ENCODE peak calls at places on chromosomes 11 and 22, in four cellular contexts. E is tibial artery, H is GM20000, L is nephron progenitor cell. Z is an unnamed sample.

GRCh38 chr11:28690746-28691145 is 582.6 kb downstream of the METTL15 start:
- DNase-seq in E (no peak), H (no peak), L (no peak), Z (no peak)

GRCh38 chr11:128328955-128329551 is 258.3 kb downstream of the ETS1 start:
- DNase-seq in E (no peak), H (no peak), L (no peak), Z (no peak)

GRCh38 chr22:45775062-45775461 is 103.4 kb downstream of the ATXN10 start:
- DNase-seq in E (no peak), H (no peak), L (no peak), Z (no peak)

GRCh38 chr11:133660202-133660568 is 127.9 kb upstream of the OPCML start:
- DNase-seq in E (no peak), H (no peak), L (no peak), Z (no peak)

GRCh38 chr11:59776210-59777066 is 21.3 kb downstream of the STX3 start:
- DNase-seq in E (no peak), H (no peak), L (no peak), Z (no peak)

GRCh38 chr11:4664791-4665190 is 21.0 kb downstream of the OR51E1 start:
- DNase-seq in E (no peak), H (no peak), L (no peak), Z (no peak)

GRCh38 chr11:20289732-20290131 is 73.8 kb upstream of the HTATIP2 start:
- DNase-seq in E (no peak), H (no peak), L (no peak), Z (no peak)

GRCh38 chr11:94802501-94802900 is 34.3 kb downstream of the AMOTL1 start:
- DNase-seq in E (no peak), H (no peak), L (no peak), Z (no peak)

GRCh38 chr11:120810251-120810650 is 213.7 kb upstream of the TBCEL start:
- DNase-seq in E (no peak), H (no peak), L (no peak), Z (no peak)

GRCh38 chr11:130776044-130776390 is 140.3 kb downstream of the SNX19 start:
- DNase-seq in E (no peak), H (no peak), L (no peak), Z (no peak)

GRCh38 chr22:45978275-45978713 is 1.3 kb upstream of the WNT7B start:
- DNase-seq in E (no peak), H (no peak), L (no peak), Z (no peak)

GRCh38 chr11:134517621-134518293 is 105.7 kb upstream of the B3GAT1 start:
- DNase-seq in E (no peak), H (no peak), L (no peak), Z (no peak)

GRCh38 chr11:75165721-75166120 is 14.8 kb downstream of the SLCO2B1 start:
- DNase-seq in E (no peak), H (no peak), L (no peak), Z (no peak)

GRCh38 chr22:29625090-29625825 is 21.8 kb downstream of the NF2 start:
- DNase-seq in E (peak; percentile 46), H (peak; percentile 47), L (peak; percentile 28), Z (peak; percentile 45)

GRCh38 chr11:111917788-111918187 is 925 bp upstream of the C11orf52 start:
- DNase-seq in E (no peak), H (no peak), L (no peak), Z (no peak)

GRCh38 chr11:48066881-48067800 is 86.8 kb downstream of the PTPRJ start:
- DNase-seq in E (no peak), H (no peak), L (no peak), Z (no peak)

GRCh38 chr11:48093795-48094642 is 113.7 kb downstream of the PTPRJ start:
- DNase-seq in E (no peak), H (peak; percentile 34), L (no peak), Z (no peak)

GRCh38 chr11:68022531-68022930 is 8.0 kb upstream of the NDUFS8 start:
- DNase-seq in E (no peak), H (no peak), L (no peak), Z (no peak)

GRCh38 chr11:68021167-68021787 is 9.2 kb upstream of the NDUFS8 start:
- DNase-seq in E (no peak), H (no peak), L (no peak), Z (no peak)

GRCh38 chr11:68019486-68019885 is 9.4 kb downstream of the ALDH3B1 start:
- DNase-seq in E (no peak), H (no peak), L (no peak), Z (no peak)

GRCh38 chr11:68018730-68019190 is 8.6 kb downstream of the ALDH3B1 start:
- DNase-seq in E (no peak), H (no peak), L (no peak), Z (no peak)

GRCh38 chr11:68020575-68020974 is 9.9 kb upstream of the NDUFS8 start:
- DNase-seq in E (no peak), H (no peak), L (no peak), Z (no peak)
- TF ChIP-seq CTCF in E (no peak), H (no peak), L (peak; percentile 29), Z (no peak)

GRCh38 chr22:24599514-24599913 is 3.5 kb upstream of the GGT1 start:
- DNase-seq in E (no peak), H (no peak), L (no peak), Z (no peak)
- TF ChIP-seq CTCF in E (no peak), H (no peak), L (no peak), Z (no peak)

GRCh38 chr22:50459016-50459415 is 15.8 kb downstream of the SBF1 start:
- DNase-seq in E (no peak), H (no peak), L (no peak), Z (no peak)

GRCh38 chr22:50456026-50456425 is 18.8 kb downstream of the SBF1 start:
- DNase-seq in E (no peak), H (no peak), L (no peak), Z (no peak)

GRCh38 chr22:50455201-50455600 is 19.6 kb downstream of the SBF1 start:
- DNase-seq in E (no peak), H (no peak), L (no peak), Z (no peak)

GRCh38 chr22:50454556-50455075 is 20.2 kb downstream of the SBF1 start:
- DNase-seq in E (no peak), H (no peak), L (no peak), Z (no peak)

GRCh38 chr22:50456466-50457234 is 18.2 kb downstream of the SBF1 start:
- DNase-seq in E (no peak), H (no peak), L (no peak), Z (no peak)
- TF ChIP-seq CTCF in E (no peak), H (peak; percentile 6), L (no peak), Z (no peak)

GRCh38 chr11:93648168-93648567 is 13.3 kb upstream of the CEP295 start:
- DNase-seq in E (no peak), H (no peak), L (no peak), Z (no peak)
- TF ChIP-seq CTCF in E (no peak), H (peak; percentile 11), L (peak; percentile 40), Z (peak; percentile 17)

GRCh38 chr22:26939466-26939865 is 282.1 kb downstream of the MIAT start:
- DNase-seq in E (no peak), H (no peak), L (no peak), Z (no peak)

GRCh38 chr22:26942301-26942927 is 285.0 kb downstream of the MIAT start:
- DNase-seq in E (no peak), H (no peak), L (no peak), Z (no peak)

GRCh38 chr22:26937213-26937612 is 279.8 kb downstream of the MIAT start:
- DNase-seq in E (no peak), H (no peak), L (no peak), Z (no peak)
- TF ChIP-seq CTCF in E (no peak), H (no peak), L (no peak), Z (no peak)

DNA sequence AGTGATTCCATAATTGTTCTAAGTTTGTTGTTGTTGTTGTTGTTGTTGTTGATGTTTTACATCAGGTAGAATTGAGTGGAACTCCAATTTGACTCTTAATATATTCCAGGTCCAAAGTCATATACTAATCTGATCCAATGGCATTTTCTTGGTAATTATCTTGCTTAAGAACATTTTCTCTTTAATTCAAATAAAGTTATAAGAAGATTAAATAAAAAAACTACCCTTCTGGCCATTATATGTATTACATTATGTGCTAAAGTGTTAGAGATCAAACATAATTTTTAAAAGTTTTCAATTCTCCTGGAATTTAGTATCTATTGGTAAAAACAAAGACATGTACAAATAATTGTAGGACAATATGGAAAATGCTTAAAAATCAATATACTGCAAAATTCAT is 775.4 kb downstream of the LUZP2 start:
- DNase-seq in E (no peak), H (no peak), L (no peak), Z (no peak)
- TF ChIP-seq CTCF in E (no peak), H (no peak), L (no peak), Z (no peak)

DNA sequence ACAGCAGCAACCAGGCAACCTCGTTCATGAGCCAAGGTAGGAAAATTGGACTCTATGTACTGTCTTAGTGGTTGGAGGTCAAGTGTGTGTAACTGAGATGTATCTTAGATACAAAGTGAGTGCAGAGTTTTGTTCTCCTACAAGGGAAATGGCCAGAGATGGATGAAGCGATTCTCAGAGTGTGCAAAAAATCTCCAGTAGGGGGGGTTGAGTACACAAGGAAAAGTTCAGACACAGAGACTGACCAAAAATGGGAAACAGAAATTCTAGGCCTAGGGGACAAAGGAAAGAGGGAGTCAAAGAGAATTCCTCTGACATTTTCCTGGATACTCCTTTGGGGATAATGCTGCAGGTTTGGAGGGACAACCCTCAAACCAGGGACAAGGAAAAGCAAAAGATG is 38.2 kb upstream of the OR5AK2 start:
- DNase-seq in E (no peak), H (no peak), L (no peak), Z (no peak)
- TF ChIP-seq CTCF in E (no peak), H (no peak), L (no peak), Z (no peak)

Z was measured in GM13976.